ENCODE peak calls at places on chromosomes 12 and 14, in seven cellular contexts. One of them, this sample, is unnamed.

GRCh38 chr14:70906785-70907171 is 481 bp upstream of the PCNX1 start:
- DNase-seq in uterus: no peak
- DNase-seq in astrocyte: no peak
- DNase-seq in prostate gland: peak; percentile 8
- DNase-seq in stomach: no peak
- DNase-seq in tibial artery: no peak
- DNase-seq in mesenchymal stem cell: peak; percentile 29
- DNase-seq in this sample: no peak

GRCh38 chr12:91588874-91589454 is 406.3 kb upstream of the DCN start:
- DNase-seq in prostate gland: no peak
- DNase-seq in astrocyte: no peak
- DNase-seq in stomach: no peak
- DNase-seq in mesenchymal stem cell: no peak
- DNase-seq in tibial artery: no peak
- DNase-seq in uterus: no peak
- DNase-seq in this sample: no peak

GRCh38 chr14:44995770-44996294 is 33.8 kb downstream of the TOGARAM1 start:
- DNase-seq in astrocyte: peak; percentile 2
- DNase-seq in mesenchymal stem cell: no peak
- DNase-seq in uterus: no peak
- DNase-seq in stomach: no peak
- DNase-seq in prostate gland: no peak
- DNase-seq in tibial artery: no peak
- DNase-seq in this sample: no peak

GRCh38 chr14:53539489-53540126 is 386.5 kb upstream of the DDHD1 start:
- DNase-seq in mesenchymal stem cell: peak; percentile 88
- DNase-seq in stomach: peak; percentile 77
- DNase-seq in tibial artery: peak; percentile 82
- DNase-seq in prostate gland: peak; percentile 50
- DNase-seq in astrocyte: peak; percentile 58
- DNase-seq in uterus: peak; percentile 80
- DNase-seq in this sample: peak; percentile 54

GRCh38 chr12:57069522-57069921 is 9.1 kb downstream of the NEMP1 start:
- DNase-seq in astrocyte: peak; percentile 66
- DNase-seq in tibial artery: peak; percentile 87
- DNase-seq in mesenchymal stem cell: peak; percentile 88
- DNase-seq in prostate gland: peak; percentile 72
- DNase-seq in uterus: peak; percentile 51
- DNase-seq in stomach: peak; percentile 60
- DNase-seq in this sample: peak; percentile 50

GRCh38 chr14:100706860-100707259 is 19.8 kb upstream of the DLK1 start:
- DNase-seq in mesenchymal stem cell: no peak
- DNase-seq in tibial artery: no peak
- DNase-seq in stomach: no peak
- DNase-seq in uterus: no peak
- DNase-seq in astrocyte: no peak
- DNase-seq in prostate gland: no peak
- DNase-seq in this sample: no peak

GRCh38 chr12:12835378-12836145 is 22.4 kb downstream of the DDX47 start:
- DNase-seq in stomach: no peak
- DNase-seq in prostate gland: peak; percentile 9
- DNase-seq in astrocyte: peak; percentile 74
- DNase-seq in mesenchymal stem cell: no peak
- DNase-seq in uterus: no peak
- DNase-seq in tibial artery: no peak
- DNase-seq in this sample: no peak

GRCh38 chr14:30482270-30482669 is 76.7 kb upstream of the G2E3 start:
- DNase-seq in mesenchymal stem cell: no peak
- DNase-seq in stomach: no peak
- DNase-seq in uterus: no peak
- DNase-seq in prostate gland: no peak
- DNase-seq in astrocyte: no peak
- DNase-seq in tibial artery: no peak
- DNase-seq in this sample: no peak

GRCh38 chr12:30117483-30117882 is 333.7 kb upstream of the TMTC1 start:
- DNase-seq in mesenchymal stem cell: no peak
- DNase-seq in tibial artery: no peak
- DNase-seq in prostate gland: no peak
- DNase-seq in uterus: no peak
- DNase-seq in astrocyte: no peak
- DNase-seq in stomach: no peak
- DNase-seq in this sample: no peak

GRCh38 chr14:89858084-89858483 is 96.4 kb downstream of the EFCAB11 start:
- DNase-seq in tibial artery: no peak
- DNase-seq in mesenchymal stem cell: no peak
- DNase-seq in prostate gland: no peak
- DNase-seq in astrocyte: peak; percentile 40
- DNase-seq in uterus: no peak
- DNase-seq in stomach: no peak
- DNase-seq in this sample: no peak

GRCh38 chr12:62933871-62934798 is 815 bp downstream of the PPM1H start:
- DNase-seq in uterus: peak; percentile 22
- DNase-seq in mesenchymal stem cell: peak; percentile 41
- DNase-seq in astrocyte: peak; percentile 8
- DNase-seq in tibial artery: peak; percentile 70
- DNase-seq in prostate gland: peak; percentile 19
- DNase-seq in stomach: peak; percentile 52
- DNase-seq in this sample: peak; percentile 46

GRCh38 chr12:63942464-63943241 is 98.2 kb downstream of the SRGAP1 start:
- DNase-seq in uterus: no peak
- DNase-seq in mesenchymal stem cell: no peak
- DNase-seq in stomach: no peak
- DNase-seq in prostate gland: no peak
- DNase-seq in tibial artery: no peak
- DNase-seq in astrocyte: no peak
- DNase-seq in this sample: no peak

GRCh38 chr14:65011559-65011958 is 24.9 kb downstream of the FNTB start:
- DNase-seq in tibial artery: no peak
- DNase-seq in prostate gland: no peak
- DNase-seq in stomach: no peak
- DNase-seq in mesenchymal stem cell: no peak
- DNase-seq in astrocyte: no peak
- DNase-seq in uterus: no peak
- DNase-seq in this sample: no peak

GRCh38 chr14:65012353-65012752 is 25.7 kb downstream of the FNTB start:
- DNase-seq in tibial artery: no peak
- DNase-seq in stomach: no peak
- DNase-seq in astrocyte: no peak
- DNase-seq in uterus: no peak
- DNase-seq in prostate gland: no peak
- DNase-seq in mesenchymal stem cell: no peak
- DNase-seq in this sample: no peak

GRCh38 chr14:65016461-65016860 is 29.8 kb downstream of the FNTB start:
- DNase-seq in mesenchymal stem cell: no peak
- DNase-seq in prostate gland: no peak
- DNase-seq in tibial artery: no peak
- DNase-seq in astrocyte: no peak
- DNase-seq in stomach: no peak
- DNase-seq in uterus: no peak
- DNase-seq in this sample: no peak

GRCh38 chr14:65019944-65020566 is 33.4 kb downstream of the FNTB start:
- DNase-seq in tibial artery: no peak
- DNase-seq in mesenchymal stem cell: peak; percentile 81
- DNase-seq in astrocyte: peak; percentile 78
- DNase-seq in uterus: peak; percentile 28
- DNase-seq in stomach: peak; percentile 41
- DNase-seq in prostate gland: peak; percentile 59
- DNase-seq in this sample: no peak

DNA sequence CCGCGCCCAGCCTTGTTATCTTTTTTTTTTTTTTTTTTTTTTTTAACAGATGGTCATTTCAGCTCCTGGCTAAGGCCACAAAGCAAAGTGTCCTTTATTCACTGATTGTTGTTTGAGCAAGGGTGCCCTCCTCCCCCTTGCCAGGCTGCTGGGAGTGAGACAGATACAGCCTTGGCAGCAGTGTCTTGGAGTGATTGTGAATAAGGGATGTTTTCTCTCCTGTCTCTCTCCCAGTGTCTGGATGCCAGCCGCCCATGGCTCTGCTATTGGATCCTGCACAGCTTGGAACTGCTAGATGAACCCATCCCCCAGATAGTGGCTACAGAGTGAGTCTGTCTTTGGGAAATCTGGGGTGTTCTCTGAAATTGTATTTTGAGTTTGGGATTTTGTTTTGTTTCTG is 28.7 kb downstream of the FNTB start:
- DNase-seq in tibial artery: no peak
- DNase-seq in astrocyte: no peak
- DNase-seq in stomach: no peak
- DNase-seq in mesenchymal stem cell: no peak
- DNase-seq in uterus: no peak
- DNase-seq in prostate gland: peak; percentile 31
- DNase-seq in this sample: no peak
- H3K9me3 ChIP-seq in tibial artery: no peaks in the 10 kb centered on the region
- H3K9me3 ChIP-seq in astrocyte: no peaks in the 10 kb centered on the region
- H3K9me3 ChIP-seq in stomach: no peaks in the 10 kb centered on the region
- H3K9me3 ChIP-seq in mesenchymal stem cell: no peaks in the 10 kb centered on the region
- H3K9me3 ChIP-seq in uterus: no peaks in the 10 kb centered on the region
- H3K9me3 ChIP-seq in prostate gland: no peaks in the 10 kb centered on the region
- H3K9me3 ChIP-seq in this sample: no peaks in the 10 kb centered on the region

GRCh38 chr12:110185626-110186025 is 61.5 kb downstream of the IFT81 start:
- DNase-seq in prostate gland: no peak
- DNase-seq in mesenchymal stem cell: no peak
- DNase-seq in uterus: no peak
- DNase-seq in tibial artery: no peak
- DNase-seq in stomach: no peak
- DNase-seq in astrocyte: no peak
- DNase-seq in this sample: no peak
- H3K36me3 ChIP-seq in prostate gland: no peaks in the 10 kb centered on the region
- H3K36me3 ChIP-seq in mesenchymal stem cell: peaks cover 51% of the 10 kb centered on the region
- H3K36me3 ChIP-seq in uterus: no peaks in the 10 kb centered on the region
- H3K36me3 ChIP-seq in tibial artery: peaks cover 7% of the 10 kb centered on the region
- H3K36me3 ChIP-seq in stomach: peaks cover 56% of the 10 kb centered on the region
- H3K36me3 ChIP-seq in astrocyte: peaks cover 6% of the 10 kb centered on the region
- H3K36me3 ChIP-seq in this sample: peaks cover 38% of the 10 kb centered on the region

DNA sequence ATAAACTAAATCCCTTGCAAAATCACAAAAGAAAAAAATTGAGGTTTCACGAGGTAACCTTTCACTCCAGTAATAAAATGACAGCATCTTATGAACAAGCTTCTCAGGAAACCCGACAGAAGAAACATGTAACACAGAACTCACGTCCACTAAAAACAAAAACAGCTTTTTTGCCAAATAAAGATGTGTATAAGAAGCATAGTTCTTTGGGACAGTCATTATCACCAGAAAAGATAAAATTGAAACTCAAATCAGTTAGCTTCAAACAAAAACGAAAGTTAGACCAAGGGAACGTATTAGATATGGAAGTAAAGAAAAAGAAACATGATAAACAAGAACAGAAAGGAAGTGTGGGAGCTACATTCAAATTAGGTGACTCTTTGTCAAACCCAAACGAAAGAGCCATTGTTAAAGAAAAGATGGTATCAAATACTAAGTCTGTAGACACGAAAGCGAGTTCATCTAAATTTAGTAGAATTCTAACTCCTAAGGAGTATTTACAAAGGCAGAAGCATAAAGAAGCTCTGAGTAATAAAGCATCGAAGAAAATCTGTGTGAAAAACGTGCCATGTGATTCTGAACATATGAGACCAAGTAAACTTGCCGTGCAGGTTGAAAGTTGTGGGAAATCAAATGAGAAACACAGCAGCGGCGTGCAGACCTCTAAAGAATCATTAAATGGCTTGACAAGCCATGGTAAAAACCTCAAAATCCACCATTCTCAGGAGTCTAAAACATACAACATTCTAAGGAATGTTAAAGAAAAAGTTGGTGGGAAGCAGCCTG is 25.8 kb downstream of the RESF1 start:
- DNase-seq in stomach: no peak
- DNase-seq in uterus: no peak
- DNase-seq in mesenchymal stem cell: no peak
- DNase-seq in astrocyte: no peak
- DNase-seq in tibial artery: no peak
- DNase-seq in prostate gland: no peak
- DNase-seq in this sample: no peak
- H3K9me3 ChIP-seq in stomach: peaks cover 7% of the 10 kb centered on the region
- H3K9me3 ChIP-seq in uterus: no peaks in the 10 kb centered on the region
- H3K9me3 ChIP-seq in mesenchymal stem cell: peaks cover 9% of the 10 kb centered on the region
- H3K9me3 ChIP-seq in astrocyte: no peaks in the 10 kb centered on the region
- H3K9me3 ChIP-seq in tibial artery: no peaks in the 10 kb centered on the region
- H3K9me3 ChIP-seq in prostate gland: no peaks in the 10 kb centered on the region
- H3K9me3 ChIP-seq in this sample: no peaks in the 10 kb centered on the region

GRCh38 chr12:122348505-122348904 is 74.0 kb downstream of the CLIP1 start:
- DNase-seq in uterus: no peak
- DNase-seq in tibial artery: no peak
- DNase-seq in stomach: no peak
- DNase-seq in prostate gland: no peak
- DNase-seq in mesenchymal stem cell: no peak
- DNase-seq in astrocyte: no peak
- DNase-seq in this sample: no peak

GRCh38 chr12:122346054-122346453 is 76.4 kb downstream of the CLIP1 start:
- DNase-seq in tibial artery: no peak
- DNase-seq in prostate gland: no peak
- DNase-seq in mesenchymal stem cell: no peak
- DNase-seq in stomach: no peak
- DNase-seq in astrocyte: no peak
- DNase-seq in uterus: no peak
- DNase-seq in this sample: no peak

GRCh38 chr12:122349078-122349477 is 73.4 kb downstream of the CLIP1 start:
- DNase-seq in uterus: no peak
- DNase-seq in tibial artery: no peak
- DNase-seq in prostate gland: no peak
- DNase-seq in mesenchymal stem cell: no peak
- DNase-seq in stomach: no peak
- DNase-seq in astrocyte: no peak
- DNase-seq in this sample: no peak

GRCh38 chr12:122352394-122352793 is 70.1 kb downstream of the CLIP1 start:
- DNase-seq in mesenchymal stem cell: no peak
- DNase-seq in tibial artery: no peak
- DNase-seq in astrocyte: no peak
- DNase-seq in uterus: no peak
- DNase-seq in prostate gland: no peak
- DNase-seq in stomach: no peak
- DNase-seq in this sample: no peak

DNA sequence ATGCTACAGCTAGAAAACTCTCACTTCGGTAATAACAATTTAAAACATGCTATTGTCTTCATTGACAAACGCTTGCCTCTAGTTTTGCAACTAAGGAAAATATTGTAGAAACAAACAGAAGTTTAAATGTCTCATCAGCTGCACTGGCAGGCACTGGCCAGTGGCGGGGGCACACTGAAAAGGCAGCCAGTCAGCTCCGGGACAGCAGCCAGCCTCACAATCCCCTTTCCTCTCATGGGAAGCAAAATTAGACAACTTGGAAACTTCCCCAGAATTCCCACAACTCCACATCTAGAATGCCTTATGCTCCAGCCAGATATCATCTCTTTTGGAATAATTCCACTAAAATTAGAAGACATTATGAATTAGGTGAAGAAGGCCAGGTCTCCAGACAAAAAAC is 72.0 kb downstream of the CLIP1 start:
- DNase-seq in prostate gland: no peak
- DNase-seq in uterus: peak; percentile 32
- DNase-seq in mesenchymal stem cell: no peak
- DNase-seq in tibial artery: peak; percentile 77
- DNase-seq in astrocyte: peak; percentile 72
- DNase-seq in stomach: no peak
- DNase-seq in this sample: peak; percentile 90
- H3K36me3 ChIP-seq in prostate gland: no peaks in the 10 kb centered on the region
- H3K36me3 ChIP-seq in uterus: no peaks in the 10 kb centered on the region
- H3K36me3 ChIP-seq in mesenchymal stem cell: peaks cover 81% of the 10 kb centered on the region
- H3K36me3 ChIP-seq in tibial artery: peaks cover 58% of the 10 kb centered on the region
- H3K36me3 ChIP-seq in astrocyte: peaks cover 17% of the 10 kb centered on the region
- H3K36me3 ChIP-seq in stomach: peaks cover 95% of the 10 kb centered on the region
- H3K36me3 ChIP-seq in this sample: peaks cover 86% of the 10 kb centered on the region

GRCh38 chr12:38289396-38289795 is 27.2 kb upstream of the ALG10B start:
- DNase-seq in mesenchymal stem cell: no peak
- DNase-seq in astrocyte: no peak
- DNase-seq in uterus: no peak
- DNase-seq in stomach: no peak
- DNase-seq in tibial artery: no peak
- DNase-seq in prostate gland: no peak
- DNase-seq in this sample: no peak
- H3K9me3 ChIP-seq in mesenchymal stem cell: no peaks in the 10 kb centered on the region
- H3K9me3 ChIP-seq in astrocyte: no peaks in the 10 kb centered on the region
- H3K9me3 ChIP-seq in uterus: no peaks in the 10 kb centered on the region
- H3K9me3 ChIP-seq in stomach: no peaks in the 10 kb centered on the region
- H3K9me3 ChIP-seq in tibial artery: no peaks in the 10 kb centered on the region
- H3K9me3 ChIP-seq in prostate gland: no peaks in the 10 kb centered on the region
- H3K9me3 ChIP-seq in this sample: no peaks in the 10 kb centered on the region

This sample was measured in MG63.